ENCODE peak calls at places on chromosomes 6 and 20, in four cellular contexts. W is prostate gland; A is CD8-positive, alpha-beta memory T cell; G is heart right ventricle. M is an unnamed sample.
A peak's percentile ranks its signal among the peaks of the same experiment; 100 is the strongest.

GRCh38 chr6:4776493-4776966 is 326 bp downstream of the CDYL start:
- DNase-seq in A (peak; percentile 66), G (peak; percentile 27), W (no peak), M (no peak)

GRCh38 chr20:51345601-51346101 is 196.9 kb downstream of the NFATC2 start:
- DNase-seq in W (no peak), A (no peak), G (no peak), M (no peak)

GRCh38 chr6:337782-338464 is 45.6 kb downstream of the DUSP22 start:
- DNase-seq in A (no peak), G (no peak), W (no peak), M (no peak)

GRCh38 chr6:155224031-155224451 is 39.8 kb upstream of the CLDN20 start:
- DNase-seq in W (no peak), A (peak; percentile 55), G (no peak), M (no peak)

GRCh38 chr6:13044390-13044789 is 283.9 kb downstream of the TBC1D7 start:
- DNase-seq in G (no peak), A (no peak), W (no peak), M (no peak)

GRCh38 chr20:62195736-62196135 is 12.9 kb downstream of the MTG2 start:
- DNase-seq in G (no peak), W (no peak), A (no peak), M (no peak)

GRCh38 chr6:105817961-105818360 is 268.2 kb upstream of the PRDM1 start:
- DNase-seq in A (no peak), W (no peak), G (no peak), M (no peak)

GRCh38 chr20:58042626-58043025 is 185.8 kb downstream of the ANKRD60 start:
- DNase-seq in A (no peak), G (no peak), W (no peak), M (no peak)

GRCh38 chr6:136550045-136550329 is 235 bp downstream of the MAP7 start:
- DNase-seq in A (no peak), W (no peak), G (no peak), M (no peak)

GRCh38 chr6:98777762-98778161 is 56.6 kb upstream of the POU3F2 start:
- DNase-seq in A (no peak), G (no peak), W (no peak), M (no peak)

DNA sequence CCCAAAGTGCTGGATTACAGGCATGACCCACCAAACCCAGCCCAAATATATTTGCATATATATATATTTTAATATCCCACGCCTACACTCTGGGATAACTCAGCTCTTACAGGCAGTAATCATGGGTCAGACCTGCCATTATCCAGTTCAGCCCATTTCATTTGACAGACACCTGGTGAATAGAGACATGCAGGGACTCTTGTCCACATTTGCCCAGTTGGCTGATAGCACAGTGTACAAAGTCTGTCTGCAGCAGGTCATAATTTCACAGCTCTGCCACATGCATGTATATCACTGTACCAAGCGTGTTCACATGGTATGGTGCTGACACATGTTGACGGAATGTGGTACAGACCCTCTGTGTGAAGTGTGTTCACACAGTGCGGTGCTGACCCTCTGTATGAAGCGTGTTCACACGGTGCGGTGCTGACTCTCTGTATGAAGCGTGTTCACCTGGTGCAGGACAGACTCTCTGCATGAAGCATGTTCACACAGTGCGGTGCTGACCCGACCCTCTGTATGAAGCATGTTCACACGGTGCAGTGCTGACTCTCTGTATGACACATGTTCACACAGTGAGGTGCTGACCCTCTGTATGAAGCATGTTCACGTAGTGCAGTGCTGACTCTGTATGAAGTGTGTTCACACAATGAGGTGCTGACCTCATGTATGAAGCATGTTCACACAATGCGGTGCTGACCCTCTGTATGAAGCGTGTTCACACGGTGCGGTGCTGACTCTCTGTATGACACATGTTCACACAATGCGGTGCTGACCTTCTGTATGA is 10.3 kb upstream of the SERPINB1 start:
- DNase-seq in W (no peak), G (no peak), A (no peak), M (peak; percentile 26)
- H3K27ac ChIP-seq in W (no peak overlapping the region), G (no peak overlapping the region), A (no peak overlapping the region), M (no peak overlapping the region)

DNA sequence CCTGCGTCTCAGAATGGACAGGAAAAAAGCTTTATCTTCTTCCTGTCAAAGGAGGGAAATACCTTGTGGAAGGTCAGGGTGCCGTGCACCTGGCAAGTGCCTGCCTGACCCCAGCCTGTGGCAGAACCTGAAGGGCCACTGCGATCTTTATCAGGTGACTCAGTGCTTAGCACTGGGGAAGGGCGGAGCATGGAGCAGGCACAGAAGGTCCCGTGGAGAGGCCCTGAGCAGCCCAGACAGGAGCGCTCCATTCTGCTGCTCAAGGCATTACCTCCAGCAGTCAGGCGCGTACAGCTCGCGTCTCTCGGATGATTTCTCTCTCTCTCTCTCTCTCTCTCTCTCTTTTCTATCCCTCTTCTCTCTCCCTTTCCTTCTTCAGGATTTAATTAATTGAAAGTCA is 31.7 kb downstream of the FOXC1 start:
- DNase-seq in A (no peak), G (no peak), W (no peak), M (no peak)
- H3K27ac ChIP-seq in A (no peak overlapping the region), G (no peak overlapping the region), W (no peak overlapping the region), M (no peak overlapping the region)

DNA sequence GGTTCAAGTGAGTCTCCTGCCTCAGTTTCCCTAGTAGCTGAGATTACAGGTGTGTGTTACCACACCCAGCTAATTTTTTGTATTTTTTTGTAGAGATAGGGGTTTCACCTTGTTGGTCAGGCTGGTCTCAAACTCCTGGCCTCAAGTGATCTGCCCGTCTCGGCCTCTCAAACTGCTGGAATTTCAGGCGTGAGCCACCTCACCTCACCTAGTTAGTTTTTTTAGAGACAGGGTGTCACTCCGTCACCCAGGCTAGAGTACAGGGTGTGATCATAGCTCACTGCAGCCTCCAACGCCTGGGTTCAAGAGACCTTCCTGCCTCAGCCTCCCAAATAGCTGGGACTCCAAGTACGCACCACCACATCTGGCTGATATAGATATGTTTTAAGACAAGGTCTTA is 22.9 kb downstream of the SYTL3 start:
- DNase-seq in A (no peak), W (no peak), G (no peak), M (no peak)
- H3K27ac ChIP-seq in A (no peak overlapping the region), W (no peak overlapping the region), G (no peak overlapping the region), M (no peak overlapping the region)

GRCh38 chr6:75167851-75168250 is 38.0 kb downstream of the COL12A1 start:
- DNase-seq in G (no peak), A (no peak), W (no peak), M (no peak)

GRCh38 chr6:75170666-75171065 is 35.2 kb downstream of the COL12A1 start:
- DNase-seq in A (no peak), G (no peak), W (no peak), M (no peak)

GRCh38 chr6:75169689-75170088 is 36.2 kb downstream of the COL12A1 start:
- DNase-seq in G (no peak), A (no peak), W (no peak), M (no peak)

GRCh38 chr6:75171151-75171550 is 34.7 kb downstream of the COL12A1 start:
- DNase-seq in G (no peak), A (no peak), W (no peak), M (no peak)

DNA sequence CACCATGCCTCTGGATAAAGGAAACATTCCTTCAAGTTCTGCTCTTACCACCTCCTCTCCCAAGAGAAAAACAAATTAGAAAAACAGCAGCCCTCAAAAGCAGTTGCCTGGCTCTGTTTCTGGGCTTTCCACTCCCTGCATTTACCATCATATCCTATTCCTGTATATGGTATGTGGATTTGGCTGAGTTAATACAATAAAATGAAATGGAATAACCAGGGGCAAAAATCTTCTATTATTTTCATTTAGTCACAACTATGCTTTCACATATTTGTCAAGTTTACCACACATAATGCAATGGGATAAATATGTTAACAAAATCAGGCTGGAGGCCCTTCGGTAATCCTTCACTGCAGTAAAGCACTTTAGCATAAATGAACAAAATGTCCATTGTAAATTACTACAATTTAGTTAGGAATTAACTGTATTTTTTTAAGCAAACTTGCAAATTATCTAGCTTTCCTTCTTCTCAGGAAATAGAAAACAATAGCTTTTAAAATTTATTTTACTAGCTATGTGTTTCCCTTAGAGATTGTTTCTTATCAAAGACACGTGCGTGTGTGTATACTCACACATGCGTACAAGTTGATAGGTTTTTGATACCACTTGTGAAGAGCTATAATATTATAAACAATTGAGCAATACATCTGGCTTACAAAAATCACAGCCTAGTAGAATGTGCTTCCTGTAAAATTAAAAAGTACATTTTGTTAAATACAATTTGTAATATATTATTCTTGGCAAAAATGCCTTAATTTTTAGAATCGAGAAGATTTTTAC is 34.1 kb downstream of the COL12A1 start:
- DNase-seq in W (no peak), G (no peak), A (no peak), M (no peak)
- H3K27ac ChIP-seq in W (no peak overlapping the region), G (no peak overlapping the region), A (no peak overlapping the region), M (peak overlapping the region; percentile 7)

GRCh38 chr20:44715495-44716308 is 533 bp downstream of the CCN5 start:
- DNase-seq in A (no peak), G (no peak), W (no peak), M (no peak)
- H3K27ac ChIP-seq in A (no peak overlapping the region), G (peak overlapping the region; percentile 82), W (peak overlapping the region; percentile 60), M (peak overlapping the region; percentile 95)

DNA sequence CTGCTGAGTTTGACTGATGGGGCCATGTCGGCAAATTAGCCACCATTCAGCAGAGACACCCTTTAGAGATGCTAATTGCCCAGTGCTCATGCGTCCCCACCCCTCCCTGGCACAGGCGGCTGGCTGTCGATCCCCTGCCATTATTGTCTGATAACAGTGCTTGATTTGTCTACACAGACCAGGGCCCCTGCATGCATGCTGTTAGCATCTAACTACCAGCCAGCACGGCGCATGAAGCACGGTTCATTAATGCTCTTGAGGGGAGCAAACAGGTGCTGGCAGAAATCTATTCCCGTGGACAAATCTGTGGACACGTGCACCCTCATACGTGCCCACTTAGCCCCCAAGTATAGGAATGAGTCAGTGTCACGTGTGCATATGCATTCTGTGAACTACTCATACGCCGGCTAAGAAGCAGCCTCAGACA is 32.2 kb downstream of the KCNB1 start:
- DNase-seq in W (no peak), A (peak; percentile 13), G (no peak), M (no peak)
- H3K27ac ChIP-seq in W (no peak overlapping the region), A (no peak overlapping the region), G (no peak overlapping the region), M (no peak overlapping the region)

GRCh38 chr6:42239736-42240375 is 22.2 kb upstream of the MRPS10 start:
- DNase-seq in W (no peak), A (no peak), G (no peak), M (no peak)
- H3K27ac ChIP-seq in W (no peak overlapping the region), A (no peak overlapping the region), G (no peak overlapping the region), M (no peak overlapping the region)

DNA sequence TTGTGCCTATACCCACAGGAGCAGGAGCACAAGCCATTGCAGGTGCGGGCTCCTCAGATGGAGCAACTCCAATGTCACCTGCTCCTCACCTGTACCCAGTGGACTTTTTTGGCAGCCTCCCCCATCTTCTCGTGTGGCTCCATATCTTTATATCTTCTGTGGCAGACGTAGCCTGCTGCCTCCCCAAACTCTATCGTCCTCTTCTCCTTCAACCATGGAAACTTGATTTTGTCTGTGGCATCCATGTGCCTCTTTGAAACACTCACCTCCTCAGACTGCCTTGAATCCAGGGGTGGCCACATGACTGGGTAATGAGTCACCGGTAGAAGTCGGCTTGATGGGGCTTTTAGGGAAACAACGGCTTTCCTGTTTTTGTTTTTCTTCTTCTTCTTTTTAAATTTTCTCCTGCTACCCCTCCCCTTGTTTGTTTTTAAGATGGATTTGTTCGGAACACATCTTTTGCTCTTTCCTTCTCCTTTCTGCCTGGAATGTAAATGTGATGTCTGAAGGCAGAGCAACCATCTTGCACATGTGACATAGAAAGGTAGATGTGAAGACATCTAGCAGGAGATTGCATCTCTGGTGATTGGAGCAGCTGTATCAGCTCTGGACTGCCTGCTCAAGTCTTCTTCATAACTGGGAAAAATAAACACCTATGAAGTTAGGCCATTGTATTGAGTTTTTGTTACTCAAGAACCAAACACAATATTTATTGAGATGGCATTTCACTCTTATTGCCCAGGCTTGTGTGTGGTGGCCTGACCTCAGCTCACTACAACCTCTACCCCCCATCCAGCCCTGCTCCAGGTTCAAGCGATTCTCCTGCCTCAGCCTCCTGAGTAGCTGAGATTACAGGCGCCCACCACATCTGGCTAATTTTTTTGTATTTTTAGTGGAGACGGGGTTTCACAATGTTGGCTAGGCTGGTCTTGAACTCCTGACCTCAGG is 69.9 kb upstream of the DDR1 start:
- DNase-seq in G (no peak), W (no peak), A (peak; percentile 67), M (no peak)
- H3K27ac ChIP-seq in G (no peak overlapping the region), W (no peak overlapping the region), A (peak overlapping the region; percentile 73), M (peak overlapping the region; percentile 88)